ENCODE peak calls at places on chromosomes 13 and 19, in four cellular contexts. K, R, D and S are unnamed samples.

GRCh38 chr19:16023558-16023915 is 52.8 kb upstream of the TPM4 start:
- DNase-seq in K (no peak), R (no peak), D (no peak), S (no peak)

GRCh38 chr13:45392811-45393210 is 25.4 kb downstream of the SLC25A30 start:
- DNase-seq in R (no peak), K (no peak), D (no peak), S (no peak)

GRCh38 chr19:28426902-28427232 is 786.1 kb downstream of the UQCRFS1 start:
- DNase-seq in D (no peak), K (no peak), R (no peak), S (no peak)

GRCh38 chr13:29402168-29402621 is 193.3 kb downstream of the SLC7A1 start:
- DNase-seq in R (no peak), K (no peak), D (no peak), S (no peak)

GRCh38 chr13:28991764-28992163 is 171.6 kb downstream of the MTUS2 start:
- DNase-seq in K (no peak), R (no peak), D (no peak), S (no peak)

GRCh38 chr19:7869453-7869909 is 4.7 kb downstream of the PRR36 start:
- DNase-seq in R (peak), D (peak), K (peak), S (no peak)

GRCh38 chr13:66076417-66076816 is 1153.7 kb downstream of the PCDH9 start:
- DNase-seq in R (no peak), D (no peak), K (no peak), S (no peak)

GRCh38 chr13:109274188-109274821 is 512.1 kb downstream of the IRS2 start:
- DNase-seq in R (no peak), D (no peak), K (no peak), S (no peak)

GRCh38 chr19:23817519-23817918 is 58.8 kb upstream of the ZNF681 start:
- DNase-seq in D (no peak), K (peak), R (peak), S (no peak)

GRCh38 chr19:49216076-49216475 is 58.5 kb downstream of the TRPM4 start:
- DNase-seq in D (no peak), R (no peak), K (no peak), S (no peak)

GRCh38 chr19:30249911-30250310 is 122.3 kb upstream of the ZNF536 start:
- DNase-seq in R (no peak), D (no peak), K (no peak), S (no peak)

GRCh38 chr13:23506821-23507210 is 63.4 kb upstream of the TNFRSF19 start:
- DNase-seq in D (no peak), R (no peak), K (no peak), S (no peak)

GRCh38 chr19:3556978-3557460 is 367 bp downstream of the MFSD12 start:
- DNase-seq in D (no peak), K (peak), R (peak), S (no peak)

GRCh38 chr19:18203408-18203862 is 407 bp downstream of the RAB3A start:
- DNase-seq in D (peak), R (peak), K (no peak), S (no peak)

GRCh38 chr19:41218615-41219507 is at the start of gene AXL:
- DNase-seq in K (no peak), R (no peak), D (peak), S (no peak)

GRCh38 chr19:28840891-28841290 is 372.1 kb downstream of the UQCRFS1 start:
- DNase-seq in D (no peak), R (no peak), K (no peak), S (no peak)

GRCh38 chr13:99809931-99810330 is 161.6 kb downstream of the ZIC5 start:
- DNase-seq in R (no peak), D (no peak), K (no peak), S (no peak)

GRCh38 chr19:42184401-42184861 is 33.0 kb downstream of the DEDD2 start:
- DNase-seq in K (peak), R (peak), D (peak), S (peak)

GRCh38 chr19:19751846-19752245 is 18.9 kb upstream of the ZNF14 start:
- DNase-seq in D (no peak), K (no peak), R (no peak), S (no peak)